ENCODE peak calls at places on chromosomes 13 and 19, in four cellular contexts. One of them, this sample, is unnamed.

GRCh38 chr13:95579303-95579702 is 26.8 kb downstream of the CLDN10 start:
- DNase-seq in GM12878: peak; percentile 36
- DNase-seq in HCT116: no peak
- DNase-seq in K562: no peak
- DNase-seq in this sample: no peak

GRCh38 chr19:35852029-35852780 is at the start of gene NPHS1:
- DNase-seq in GM12878: no peak
- DNase-seq in HCT116: no peak
- DNase-seq in K562: no peak
- DNase-seq in this sample: no peak

GRCh38 chr19:57473646-57474045 is 3.7 kb downstream of the ZNF772 start:
- DNase-seq in GM12878: no peak
- DNase-seq in HCT116: no peak
- DNase-seq in K562: no peak
- DNase-seq in this sample: peak; percentile 11

GRCh38 chr13:67013709-67014108 is 216.4 kb downstream of the PCDH9 start:
- DNase-seq in GM12878: no peak
- DNase-seq in HCT116: no peak
- DNase-seq in K562: no peak
- DNase-seq in this sample: no peak

GRCh38 chr13:25065974-25066770 is 29.8 kb upstream of the PABPC3 start:
- DNase-seq in GM12878: no peak
- DNase-seq in HCT116: no peak
- DNase-seq in K562: no peak
- DNase-seq in this sample: no peak

GRCh38 chr13:97753942-97754670 is 199.4 kb upstream of the IPO5 start:
- DNase-seq in GM12878: no peak
- DNase-seq in HCT116: no peak
- DNase-seq in K562: peak; percentile 13
- DNase-seq in this sample: no peak

GRCh38 chr19:55418185-55418584 is 10.6 kb upstream of the UBE2S start:
- DNase-seq in GM12878: no peak
- DNase-seq in HCT116: peak; percentile 74
- DNase-seq in K562: peak; percentile 62
- DNase-seq in this sample: peak; percentile 64

GRCh38 chr19:5718579-5719273 is 1.2 kb downstream of the LONP1 start:
- DNase-seq in GM12878: peak; percentile 5
- DNase-seq in HCT116: peak; percentile 50
- DNase-seq in K562: peak; percentile 40
- DNase-seq in this sample: no peak

GRCh38 chr19:29450306-29450705 is 75.5 kb upstream of the VSTM2B start:
- DNase-seq in GM12878: no peak
- DNase-seq in HCT116: no peak
- DNase-seq in K562: no peak
- DNase-seq in this sample: no peak

GRCh38 chr19:4361152-4362037 is 18.0 kb downstream of the MPND start:
- DNase-seq in GM12878: no peak
- DNase-seq in HCT116: no peak
- DNase-seq in K562: peak; percentile 58
- DNase-seq in this sample: no peak

GRCh38 chr13:63307239-63307638 is 1891.6 kb upstream of the PCDH20 start:
- DNase-seq in GM12878: no peak
- DNase-seq in HCT116: no peak
- DNase-seq in K562: no peak
- DNase-seq in this sample: peak; percentile 21

GRCh38 chr19:51594774-51595109 is 23.7 kb downstream of the ZNF175 start:
- DNase-seq in GM12878: no peak
- DNase-seq in HCT116: no peak
- DNase-seq in K562: no peak
- DNase-seq in this sample: no peak

GRCh38 chr13:98922306-98922705 is 55.6 kb downstream of the DOCK9 start:
- DNase-seq in GM12878: no peak
- DNase-seq in HCT116: no peak
- DNase-seq in K562: no peak
- DNase-seq in this sample: no peak

GRCh38 chr13:70188567-70188966 is 80.3 kb upstream of the KLHL1 start:
- DNase-seq in GM12878: no peak
- DNase-seq in HCT116: no peak
- DNase-seq in K562: no peak
- DNase-seq in this sample: no peak

GRCh38 chr13:99374994-99375805 is 68.0 kb upstream of the GPR183 start:
- DNase-seq in GM12878: no peak
- DNase-seq in HCT116: no peak
- DNase-seq in K562: no peak
- DNase-seq in this sample: no peak

GRCh38 chr13:43087960-43088580 is 64.7 kb downstream of the DNAJC15 start:
- DNase-seq in GM12878: no peak
- DNase-seq in HCT116: no peak
- DNase-seq in K562: no peak
- DNase-seq in this sample: peak; percentile 4

GRCh38 chr19:3163230-3163886 is 15.2 kb upstream of the S1PR4 start:
- DNase-seq in GM12878: no peak
- DNase-seq in HCT116: no peak
- DNase-seq in K562: peak; percentile 91
- DNase-seq in this sample: peak; percentile 79

GRCh38 chr13:106466691-106467405 is 68.6 kb downstream of the EFNB2 start:
- DNase-seq in GM12878: no peak
- DNase-seq in HCT116: no peak
- DNase-seq in K562: no peak
- DNase-seq in this sample: no peak

GRCh38 chr19:6821639-6822310 is 49.3 kb downstream of the VAV1 start:
- DNase-seq in GM12878: no peak
- DNase-seq in HCT116: no peak
- DNase-seq in K562: no peak
- DNase-seq in this sample: no peak

GRCh38 chr19:32631381-32631780 is 43.6 kb downstream of the ANKRD27 start:
- DNase-seq in GM12878: no peak
- DNase-seq in HCT116: no peak
- DNase-seq in K562: no peak
- DNase-seq in this sample: no peak

GRCh38 chr19:3365447-3366103 is 808 bp upstream of the NFIC start:
- DNase-seq in GM12878: no peak
- DNase-seq in HCT116: peak; percentile 40
- DNase-seq in K562: no peak
- DNase-seq in this sample: peak; percentile 72

GRCh38 chr13:51518847-51519246 is 65.4 kb upstream of the WDFY2 start:
- DNase-seq in GM12878: no peak
- DNase-seq in HCT116: no peak
- DNase-seq in K562: no peak
- DNase-seq in this sample: no peak

GRCh38 chr19:53158119-53158656 is 665 bp downstream of the ZNF347 start:
- DNase-seq in GM12878: no peak
- DNase-seq in HCT116: no peak
- DNase-seq in K562: peak; percentile 42
- DNase-seq in this sample: peak; percentile 53

GRCh38 chr13:39051157-39051556 is 12.9 kb downstream of the NHLRC3 start:
- DNase-seq in GM12878: no peak
- DNase-seq in HCT116: peak; percentile 24
- DNase-seq in K562: no peak
- DNase-seq in this sample: no peak

GRCh38 chr19:34236035-34236793 is 18.1 kb upstream of the GARRE1 start:
- DNase-seq in GM12878: no peak
- DNase-seq in HCT116: no peak
- DNase-seq in K562: no peak
- DNase-seq in this sample: no peak

GRCh38 chr13:72586519-72586918 is 140.9 kb downstream of the MZT1 start:
- DNase-seq in GM12878: no peak
- DNase-seq in HCT116: no peak
- DNase-seq in K562: no peak
- DNase-seq in this sample: no peak

GRCh38 chr13:31733709-31734108 is 5.6 kb upstream of the RXFP2 start:
- DNase-seq in GM12878: no peak
- DNase-seq in HCT116: no peak
- DNase-seq in K562: no peak
- DNase-seq in this sample: no peak

GRCh38 chr13:27172495-27172842 is 858 bp upstream of the USP12 start:
- DNase-seq in GM12878: no peak
- DNase-seq in HCT116: no peak
- DNase-seq in K562: no peak
- DNase-seq in this sample: no peak

GRCh38 chr19:41156207-41156606 is 36.8 kb upstream of the CYP2S1 start:
- DNase-seq in GM12878: no peak
- DNase-seq in HCT116: no peak
- DNase-seq in K562: no peak
- DNase-seq in this sample: no peak

GRCh38 chr19:11673608-11674041 is 65.1 kb downstream of the ZNF823 start:
- DNase-seq in GM12878: no peak
- DNase-seq in HCT116: no peak
- DNase-seq in K562: peak; percentile 37
- DNase-seq in this sample: peak; percentile 68

GRCh38 chr19:38841787-38842438 is 7.9 kb downstream of the HNRNPL start:
- DNase-seq in GM12878: no peak
- DNase-seq in HCT116: no peak
- DNase-seq in K562: peak; percentile 12
- DNase-seq in this sample: no peak
- TF ChIP-seq JUND in GM12878: no peak
- TF ChIP-seq JUND in HCT116: no peak
- TF ChIP-seq JUND in K562: no peak
- TF ChIP-seq JUND in this sample: no peak

DNA sequence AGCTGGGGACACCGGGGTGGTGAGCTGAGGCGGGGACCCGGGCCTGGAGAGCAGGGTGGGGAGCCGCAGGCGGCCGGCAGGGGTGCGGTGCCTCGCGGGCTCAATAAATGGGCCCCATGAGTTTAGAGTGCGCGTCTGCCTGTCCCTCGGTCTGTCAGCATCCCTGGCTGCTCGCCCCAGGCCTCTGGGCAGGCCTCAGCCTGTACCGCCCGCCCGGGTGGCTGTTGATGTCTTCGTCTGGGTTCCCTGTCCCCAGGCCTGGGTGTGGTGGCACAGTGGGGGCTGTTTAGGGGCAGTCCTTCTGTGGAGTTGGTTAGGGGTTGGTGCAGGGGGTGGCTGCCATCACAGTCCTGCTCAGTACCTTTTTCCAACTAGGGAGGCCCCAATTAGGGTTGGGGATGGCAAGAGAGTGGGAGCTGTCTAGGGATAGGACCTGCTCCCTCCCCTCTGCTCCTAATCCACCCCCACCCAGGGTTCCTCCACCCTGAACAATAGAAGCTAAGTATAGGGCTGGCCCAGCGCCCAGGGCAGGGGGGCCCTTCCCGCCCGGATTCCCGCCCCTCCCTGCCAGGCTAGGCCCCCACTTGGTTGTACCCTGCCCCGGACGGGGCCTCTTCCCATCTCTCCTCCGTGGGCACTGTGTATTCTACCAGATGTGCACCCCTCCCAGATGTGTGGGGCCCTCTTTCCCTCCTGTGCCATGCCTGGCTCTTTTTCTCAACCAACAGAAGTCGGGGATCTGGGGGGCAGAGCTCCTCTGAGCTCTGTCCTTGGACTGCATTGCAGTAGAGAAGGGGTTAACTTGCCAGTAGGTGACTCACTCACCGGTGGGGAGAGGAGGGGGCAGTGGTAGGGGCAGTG is 12.4 kb downstream of the CIC start:
- DNase-seq in GM12878: no peak
- DNase-seq in HCT116: no peak
- DNase-seq in K562: peak; percentile 26
- DNase-seq in this sample: no peak
- TF ChIP-seq JUND in GM12878: no peak
- TF ChIP-seq JUND in HCT116: no peak
- TF ChIP-seq JUND in K562: peak; percentile 98
- TF ChIP-seq JUND in this sample: no peak

DNA sequence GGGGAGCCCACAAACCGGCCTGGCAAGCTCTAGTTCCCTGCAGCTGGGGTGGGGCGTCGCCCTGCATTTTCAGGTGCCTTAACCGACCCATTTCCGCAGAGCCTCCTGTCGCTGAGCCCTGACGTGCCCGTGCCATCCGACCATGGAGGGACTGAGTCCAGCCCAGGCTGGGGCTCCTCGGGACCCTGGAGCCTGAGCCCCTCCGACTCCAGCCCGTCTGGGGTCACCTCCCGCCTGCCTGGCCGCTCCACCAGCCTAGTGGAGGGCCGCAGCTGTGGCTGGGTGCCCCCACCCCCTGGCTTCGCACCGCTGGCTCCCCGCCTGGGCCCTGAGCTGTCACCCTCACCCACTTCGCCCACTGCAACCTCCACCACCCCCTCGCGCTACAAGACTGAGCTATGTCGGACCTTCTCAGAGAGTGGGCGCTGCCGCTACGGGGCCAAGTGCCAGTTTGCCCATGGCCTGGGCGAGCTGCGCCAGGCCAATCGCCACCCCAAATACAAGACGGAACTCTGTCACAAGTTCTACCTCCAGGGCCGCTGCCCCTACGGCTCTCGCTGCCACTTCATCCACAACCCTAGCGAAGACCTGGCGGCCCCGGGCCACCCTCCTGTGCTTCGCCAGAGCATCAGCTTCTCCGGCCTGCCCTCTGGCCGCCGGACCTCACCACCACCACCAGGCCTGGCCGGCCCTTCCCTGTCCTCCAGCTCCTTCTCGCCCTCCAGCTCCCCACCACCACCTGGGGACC is 1.2 kb downstream of the ZFP36 start:
- DNase-seq in GM12878: no peak
- DNase-seq in HCT116: no peak
- DNase-seq in K562: no peak
- DNase-seq in this sample: peak; percentile 79
- TF ChIP-seq JUND in GM12878: no peak
- TF ChIP-seq JUND in HCT116: no peak
- TF ChIP-seq JUND in K562: no peak
- TF ChIP-seq JUND in this sample: no peak

GRCh38 chr13:49840266-49840665 is 47.8 kb upstream of the KPNA3 start:
- DNase-seq in GM12878: no peak
- DNase-seq in HCT116: no peak
- DNase-seq in K562: no peak
- DNase-seq in this sample: no peak
- TF ChIP-seq JUND in GM12878: no peak
- TF ChIP-seq JUND in HCT116: no peak
- TF ChIP-seq JUND in K562: no peak
- TF ChIP-seq JUND in this sample: no peak

DNA sequence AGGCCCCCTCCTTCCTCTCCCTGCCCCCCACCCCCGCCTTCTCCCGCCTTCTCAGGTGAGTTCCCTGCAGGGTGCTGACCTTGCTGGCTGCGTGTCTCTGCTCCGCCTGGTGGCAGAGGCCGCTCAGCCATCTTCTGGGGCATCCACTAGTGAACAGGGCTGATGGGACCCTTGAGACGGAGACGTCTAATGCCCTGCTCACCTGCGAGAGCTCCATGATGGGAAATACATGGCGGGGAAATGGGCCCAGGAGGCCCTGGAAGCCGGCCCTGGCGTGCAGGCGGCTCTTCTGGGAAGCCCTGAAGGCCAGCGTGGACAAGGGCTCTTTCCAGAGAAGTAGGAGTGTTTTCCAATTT is 15.2 kb upstream of the F7 start:
- DNase-seq in GM12878: no peak
- DNase-seq in HCT116: no peak
- DNase-seq in K562: peak; percentile 26
- DNase-seq in this sample: no peak
- TF ChIP-seq JUND in GM12878: no peak
- TF ChIP-seq JUND in HCT116: no peak
- TF ChIP-seq JUND in K562: no peak
- TF ChIP-seq JUND in this sample: no peak